ENCODE peak calls at places on chromosomes 3 and 15, in seven cellular contexts. One of them, this sample, is unnamed.

GRCh38 chr3:139310474-139310933 is 33.3 kb upstream of the MRPS22 start:
- DNase-seq in NCI-H1436: no peak
- DNase-seq in T-helper 17 cell: no peak
- DNase-seq in heart left ventricle: no peak
- DNase-seq in RPMI8226: no peak
- DNase-seq in suprapubic skin: no peak
- DNase-seq in NCI-H1092: no peak
- DNase-seq in this sample: no peak

GRCh38 chr3:59240856-59241255 is 191.0 kb upstream of the CFAP20DC start:
- DNase-seq in NCI-H1436: no peak
- DNase-seq in T-helper 17 cell: no peak
- DNase-seq in heart left ventricle: no peak
- DNase-seq in RPMI8226: no peak
- DNase-seq in suprapubic skin: no peak
- DNase-seq in NCI-H1092: no peak
- DNase-seq in this sample: no peak

GRCh38 chr3:194824676-194825075 is 139.0 kb downstream of the FAM43A start:
- DNase-seq in NCI-H1436: no peak
- DNase-seq in T-helper 17 cell: no peak
- DNase-seq in heart left ventricle: peak
- DNase-seq in RPMI8226: peak
- DNase-seq in suprapubic skin: no peak
- DNase-seq in NCI-H1092: no peak
- DNase-seq in this sample: no peak

GRCh38 chr15:64337761-64338160 is 18.2 kb downstream of the CSNK1G1 start:
- DNase-seq in NCI-H1436: no peak
- DNase-seq in T-helper 17 cell: no peak
- DNase-seq in heart left ventricle: no peak
- DNase-seq in RPMI8226: no peak
- DNase-seq in suprapubic skin: no peak
- DNase-seq in NCI-H1092: no peak
- DNase-seq in this sample: no peak

GRCh38 chr3:111859061-111859973 is at the start of gene PHLDB2:
- DNase-seq in NCI-H1436: peak
- DNase-seq in T-helper 17 cell: peak
- DNase-seq in heart left ventricle: peak
- DNase-seq in RPMI8226: peak
- DNase-seq in suprapubic skin: peak
- DNase-seq in NCI-H1092: peak
- DNase-seq in this sample: peak

GRCh38 chr15:73865904-73866303 is 7.5 kb upstream of the TBC1D21 start:
- DNase-seq in NCI-H1436: no peak
- DNase-seq in T-helper 17 cell: no peak
- DNase-seq in heart left ventricle: no peak
- DNase-seq in RPMI8226: no peak
- DNase-seq in suprapubic skin: no peak
- DNase-seq in NCI-H1092: no peak
- DNase-seq in this sample: no peak

GRCh38 chr3:138786788-138787276 is 47.9 kb downstream of the PIK3CB start:
- DNase-seq in NCI-H1436: no peak
- DNase-seq in T-helper 17 cell: no peak
- DNase-seq in heart left ventricle: no peak
- DNase-seq in RPMI8226: peak
- DNase-seq in suprapubic skin: no peak
- DNase-seq in NCI-H1092: no peak
- DNase-seq in this sample: no peak

GRCh38 chr3:142319094-142319493 is 93.7 kb upstream of the GK5 start:
- DNase-seq in NCI-H1436: no peak
- DNase-seq in T-helper 17 cell: no peak
- DNase-seq in heart left ventricle: no peak
- DNase-seq in RPMI8226: no peak
- DNase-seq in suprapubic skin: no peak
- DNase-seq in NCI-H1092: no peak
- DNase-seq in this sample: no peak

GRCh38 chr3:127857270-127857801 is 35.0 kb upstream of the MGLL start:
- DNase-seq in NCI-H1436: no peak
- DNase-seq in T-helper 17 cell: no peak
- DNase-seq in heart left ventricle: no peak
- DNase-seq in RPMI8226: no peak
- DNase-seq in suprapubic skin: no peak
- DNase-seq in NCI-H1092: no peak
- DNase-seq in this sample: no peak

GRCh38 chr3:50582083-50582482 is 12.8 kb downstream of the HEMK1 start:
- DNase-seq in NCI-H1436: no peak
- DNase-seq in T-helper 17 cell: no peak
- DNase-seq in heart left ventricle: no peak
- DNase-seq in RPMI8226: no peak
- DNase-seq in suprapubic skin: no peak
- DNase-seq in NCI-H1092: no peak
- DNase-seq in this sample: no peak

GRCh38 chr15:75053748-75054125 is 30.3 kb downstream of the PPCDC start:
- DNase-seq in NCI-H1436: no peak
- DNase-seq in T-helper 17 cell: no peak
- DNase-seq in heart left ventricle: no peak
- DNase-seq in RPMI8226: no peak
- DNase-seq in suprapubic skin: no peak
- DNase-seq in NCI-H1092: no peak
- DNase-seq in this sample: no peak

GRCh38 chr15:99590913-99591646 is 25.3 kb downstream of the MEF2A start:
- DNase-seq in NCI-H1436: no peak
- DNase-seq in T-helper 17 cell: no peak
- DNase-seq in heart left ventricle: no peak
- DNase-seq in RPMI8226: no peak
- DNase-seq in suprapubic skin: no peak
- DNase-seq in NCI-H1092: no peak
- DNase-seq in this sample: no peak

GRCh38 chr15:92687183-92687582 is 31.6 kb upstream of the FAM174B start:
- DNase-seq in NCI-H1436: no peak
- DNase-seq in T-helper 17 cell: no peak
- DNase-seq in heart left ventricle: no peak
- DNase-seq in RPMI8226: no peak
- DNase-seq in suprapubic skin: no peak
- DNase-seq in NCI-H1092: no peak
- DNase-seq in this sample: no peak

GRCh38 chr15:77901921-77902750 is 175.4 kb downstream of the TBC1D2B start:
- DNase-seq in NCI-H1436: no peak
- DNase-seq in T-helper 17 cell: no peak
- DNase-seq in heart left ventricle: peak
- DNase-seq in RPMI8226: peak
- DNase-seq in suprapubic skin: no peak
- DNase-seq in NCI-H1092: no peak
- DNase-seq in this sample: no peak

GRCh38 chr3:1091276-1091675 is 1.5 kb upstream of the CNTN6 start:
- DNase-seq in NCI-H1436: no peak
- DNase-seq in T-helper 17 cell: no peak
- DNase-seq in heart left ventricle: no peak
- DNase-seq in RPMI8226: no peak
- DNase-seq in suprapubic skin: no peak
- DNase-seq in NCI-H1092: no peak
- DNase-seq in this sample: no peak

GRCh38 chr15:87619161-87619960 is 637.2 kb downstream of the NTRK3 start:
- DNase-seq in NCI-H1436: no peak
- DNase-seq in T-helper 17 cell: no peak
- DNase-seq in heart left ventricle: no peak
- DNase-seq in RPMI8226: no peak
- DNase-seq in suprapubic skin: no peak
- DNase-seq in NCI-H1092: no peak
- DNase-seq in this sample: no peak

GRCh38 chr15:64566629-64567427 is 106.5 kb downstream of the ZNF609 start:
- DNase-seq in NCI-H1436: no peak
- DNase-seq in T-helper 17 cell: no peak
- DNase-seq in heart left ventricle: no peak
- DNase-seq in RPMI8226: no peak
- DNase-seq in suprapubic skin: no peak
- DNase-seq in NCI-H1092: no peak
- DNase-seq in this sample: no peak